ENCODE peak calls at places on chromosome 14, in seven cellular contexts. One of them, this sample, is unnamed.

GRCh38 chr14:105471823-105472495 is 2.7 kb upstream of the CRIP2 start:
- DNase-seq in HT1080: no peak
- DNase-seq in CD4-positive, alpha-beta memory T cell: no peak
- DNase-seq in AG10803: no peak
- DNase-seq in HAP-1: no peak
- DNase-seq in stimulated activated CD4-positive, alpha-beta T cell treated with anti-CD3 and anti-CD28 coated beads, Interleukin-2, amount 100 ng/mL, for 24 hours: no peak
- DNase-seq in neural crest cell: no peak
- DNase-seq in this sample: no peak

GRCh38 chr14:52862652-52863338 is 71.4 kb upstream of the GNPNAT1 start:
- DNase-seq in CD4-positive, alpha-beta memory T cell: no peak
- DNase-seq in AG10803: peak
- DNase-seq in stimulated activated CD4-positive, alpha-beta T cell treated with anti-CD3 and anti-CD28 coated beads, Interleukin-2, amount 100 ng/mL, for 24 hours: no peak
- DNase-seq in HAP-1: peak
- DNase-seq in neural crest cell: no peak
- DNase-seq in HT1080: no peak
- DNase-seq in this sample: no peak

GRCh38 chr14:53391631-53392030 is 238.5 kb upstream of the DDHD1 start:
- DNase-seq in HAP-1: no peak
- DNase-seq in HT1080: peak
- DNase-seq in CD4-positive, alpha-beta memory T cell: no peak
- DNase-seq in stimulated activated CD4-positive, alpha-beta T cell treated with anti-CD3 and anti-CD28 coated beads, Interleukin-2, amount 100 ng/mL, for 24 hours: no peak
- DNase-seq in AG10803: peak
- DNase-seq in neural crest cell: no peak
- DNase-seq in this sample: peak

GRCh38 chr14:52402812-52403526 is 88.9 kb downstream of the PTGER2 start:
- DNase-seq in AG10803: peak
- DNase-seq in CD4-positive, alpha-beta memory T cell: no peak
- DNase-seq in HT1080: peak
- DNase-seq in HAP-1: no peak
- DNase-seq in stimulated activated CD4-positive, alpha-beta T cell treated with anti-CD3 and anti-CD28 coated beads, Interleukin-2, amount 100 ng/mL, for 24 hours: peak
- DNase-seq in neural crest cell: no peak
- DNase-seq in this sample: no peak

GRCh38 chr14:59407246-59407615 is 57.9 kb downstream of the GPR135 start:
- DNase-seq in neural crest cell: no peak
- DNase-seq in HAP-1: no peak
- DNase-seq in stimulated activated CD4-positive, alpha-beta T cell treated with anti-CD3 and anti-CD28 coated beads, Interleukin-2, amount 100 ng/mL, for 24 hours: no peak
- DNase-seq in AG10803: peak
- DNase-seq in HT1080: peak
- DNase-seq in CD4-positive, alpha-beta memory T cell: no peak
- DNase-seq in this sample: peak

GRCh38 chr14:59918824-59919581 is 941 bp upstream of the LRRC9 start:
- DNase-seq in HAP-1: peak
- DNase-seq in CD4-positive, alpha-beta memory T cell: no peak
- DNase-seq in HT1080: no peak
- DNase-seq in stimulated activated CD4-positive, alpha-beta T cell treated with anti-CD3 and anti-CD28 coated beads, Interleukin-2, amount 100 ng/mL, for 24 hours: no peak
- DNase-seq in neural crest cell: no peak
- DNase-seq in AG10803: peak
- DNase-seq in this sample: no peak

GRCh38 chr14:54572316-54572715 is 5.4 kb downstream of the SAMD4A start:
- DNase-seq in AG10803: no peak
- DNase-seq in HAP-1: peak
- DNase-seq in stimulated activated CD4-positive, alpha-beta T cell treated with anti-CD3 and anti-CD28 coated beads, Interleukin-2, amount 100 ng/mL, for 24 hours: no peak
- DNase-seq in HT1080: peak
- DNase-seq in neural crest cell: no peak
- DNase-seq in CD4-positive, alpha-beta memory T cell: no peak
- DNase-seq in this sample: no peak

GRCh38 chr14:65167072-65167645 is 64.8 kb upstream of the MAX start:
- DNase-seq in AG10803: no peak
- DNase-seq in CD4-positive, alpha-beta memory T cell: no peak
- DNase-seq in HT1080: no peak
- DNase-seq in neural crest cell: no peak
- DNase-seq in stimulated activated CD4-positive, alpha-beta T cell treated with anti-CD3 and anti-CD28 coated beads, Interleukin-2, amount 100 ng/mL, for 24 hours: peak
- DNase-seq in HAP-1: no peak
- DNase-seq in this sample: no peak

GRCh38 chr14:64410084-64410774 is 22.1 kb downstream of the MTHFD1 start:
- DNase-seq in CD4-positive, alpha-beta memory T cell: no peak
- DNase-seq in stimulated activated CD4-positive, alpha-beta T cell treated with anti-CD3 and anti-CD28 coated beads, Interleukin-2, amount 100 ng/mL, for 24 hours: no peak
- DNase-seq in neural crest cell: no peak
- DNase-seq in HT1080: peak
- DNase-seq in AG10803: peak
- DNase-seq in HAP-1: peak
- DNase-seq in this sample: peak

GRCh38 chr14:70698288-70698687 is 56.6 kb downstream of the TTC9 start:
- DNase-seq in HAP-1: no peak
- DNase-seq in HT1080: peak
- DNase-seq in stimulated activated CD4-positive, alpha-beta T cell treated with anti-CD3 and anti-CD28 coated beads, Interleukin-2, amount 100 ng/mL, for 24 hours: no peak
- DNase-seq in CD4-positive, alpha-beta memory T cell: no peak
- DNase-seq in AG10803: peak
- DNase-seq in neural crest cell: no peak
- DNase-seq in this sample: no peak

GRCh38 chr14:58947816-58948440 is 240.5 kb upstream of the DAAM1 start:
- DNase-seq in AG10803: no peak
- DNase-seq in CD4-positive, alpha-beta memory T cell: no peak
- DNase-seq in HT1080: no peak
- DNase-seq in neural crest cell: peak
- DNase-seq in HAP-1: no peak
- DNase-seq in stimulated activated CD4-positive, alpha-beta T cell treated with anti-CD3 and anti-CD28 coated beads, Interleukin-2, amount 100 ng/mL, for 24 hours: no peak
- DNase-seq in this sample: no peak

GRCh38 chr14:59997496-59997895 is 77.6 kb downstream of the LRRC9 start:
- DNase-seq in AG10803: peak
- DNase-seq in stimulated activated CD4-positive, alpha-beta T cell treated with anti-CD3 and anti-CD28 coated beads, Interleukin-2, amount 100 ng/mL, for 24 hours: no peak
- DNase-seq in HT1080: no peak
- DNase-seq in neural crest cell: no peak
- DNase-seq in HAP-1: no peak
- DNase-seq in CD4-positive, alpha-beta memory T cell: no peak
- DNase-seq in this sample: peak

GRCh38 chr14:68965261-68965761 is 13.8 kb downstream of the ACTN1 start:
- DNase-seq in neural crest cell: no peak
- DNase-seq in HAP-1: no peak
- DNase-seq in stimulated activated CD4-positive, alpha-beta T cell treated with anti-CD3 and anti-CD28 coated beads, Interleukin-2, amount 100 ng/mL, for 24 hours: no peak
- DNase-seq in HT1080: no peak
- DNase-seq in AG10803: no peak
- DNase-seq in CD4-positive, alpha-beta memory T cell: no peak
- DNase-seq in this sample: no peak

GRCh38 chr14:54662491-54663116 is 95.7 kb downstream of the SAMD4A start:
- DNase-seq in HT1080: no peak
- DNase-seq in HAP-1: no peak
- DNase-seq in neural crest cell: no peak
- DNase-seq in stimulated activated CD4-positive, alpha-beta T cell treated with anti-CD3 and anti-CD28 coated beads, Interleukin-2, amount 100 ng/mL, for 24 hours: no peak
- DNase-seq in CD4-positive, alpha-beta memory T cell: no peak
- DNase-seq in AG10803: no peak
- DNase-seq in this sample: no peak

GRCh38 chr14:104392396-104393198 is 187.0 kb upstream of the C14orf180 start:
- DNase-seq in AG10803: no peak
- DNase-seq in stimulated activated CD4-positive, alpha-beta T cell treated with anti-CD3 and anti-CD28 coated beads, Interleukin-2, amount 100 ng/mL, for 24 hours: peak
- DNase-seq in HAP-1: no peak
- DNase-seq in neural crest cell: no peak
- DNase-seq in CD4-positive, alpha-beta memory T cell: no peak
- DNase-seq in HT1080: no peak
- DNase-seq in this sample: no peak

GRCh38 chr14:101583006-101583708 is 21.9 kb downstream of the DIO3 start:
- DNase-seq in stimulated activated CD4-positive, alpha-beta T cell treated with anti-CD3 and anti-CD28 coated beads, Interleukin-2, amount 100 ng/mL, for 24 hours: no peak
- DNase-seq in HAP-1: no peak
- DNase-seq in HT1080: no peak
- DNase-seq in AG10803: no peak
- DNase-seq in neural crest cell: no peak
- DNase-seq in CD4-positive, alpha-beta memory T cell: no peak
- DNase-seq in this sample: no peak

GRCh38 chr14:63938198-63939005 is 85.6 kb downstream of the SYNE2 start:
- DNase-seq in HT1080: no peak
- DNase-seq in CD4-positive, alpha-beta memory T cell: no peak
- DNase-seq in stimulated activated CD4-positive, alpha-beta T cell treated with anti-CD3 and anti-CD28 coated beads, Interleukin-2, amount 100 ng/mL, for 24 hours: no peak
- DNase-seq in AG10803: no peak
- DNase-seq in HAP-1: no peak
- DNase-seq in neural crest cell: no peak
- DNase-seq in this sample: peak

GRCh38 chr14:96274122-96274910 is 18.3 kb downstream of the BDKRB1 start:
- DNase-seq in stimulated activated CD4-positive, alpha-beta T cell treated with anti-CD3 and anti-CD28 coated beads, Interleukin-2, amount 100 ng/mL, for 24 hours: no peak
- DNase-seq in CD4-positive, alpha-beta memory T cell: no peak
- DNase-seq in AG10803: peak
- DNase-seq in neural crest cell: no peak
- DNase-seq in HAP-1: no peak
- DNase-seq in HT1080: no peak
- DNase-seq in this sample: no peak

GRCh38 chr14:72492196-72492595 is 401.7 kb downstream of the DPF3 start:
- DNase-seq in neural crest cell: no peak
- DNase-seq in stimulated activated CD4-positive, alpha-beta T cell treated with anti-CD3 and anti-CD28 coated beads, Interleukin-2, amount 100 ng/mL, for 24 hours: no peak
- DNase-seq in AG10803: no peak
- DNase-seq in CD4-positive, alpha-beta memory T cell: no peak
- DNase-seq in HT1080: no peak
- DNase-seq in HAP-1: no peak
- DNase-seq in this sample: no peak

GRCh38 chr14:102573591-102574046 is 18.8 kb upstream of the RCOR1 start:
- DNase-seq in AG10803: no peak
- DNase-seq in HT1080: no peak
- DNase-seq in stimulated activated CD4-positive, alpha-beta T cell treated with anti-CD3 and anti-CD28 coated beads, Interleukin-2, amount 100 ng/mL, for 24 hours: no peak
- DNase-seq in HAP-1: no peak
- DNase-seq in neural crest cell: no peak
- DNase-seq in CD4-positive, alpha-beta memory T cell: no peak
- DNase-seq in this sample: no peak

GRCh38 chr14:96088131-96088880 is 49.1 kb downstream of the C14orf132 start:
- DNase-seq in stimulated activated CD4-positive, alpha-beta T cell treated with anti-CD3 and anti-CD28 coated beads, Interleukin-2, amount 100 ng/mL, for 24 hours: no peak
- DNase-seq in CD4-positive, alpha-beta memory T cell: no peak
- DNase-seq in AG10803: no peak
- DNase-seq in HAP-1: no peak
- DNase-seq in neural crest cell: no peak
- DNase-seq in HT1080: no peak
- DNase-seq in this sample: no peak

GRCh38 chr14:96104469-96105057 is 65.4 kb downstream of the C14orf132 start:
- DNase-seq in CD4-positive, alpha-beta memory T cell: no peak
- DNase-seq in HAP-1: no peak
- DNase-seq in stimulated activated CD4-positive, alpha-beta T cell treated with anti-CD3 and anti-CD28 coated beads, Interleukin-2, amount 100 ng/mL, for 24 hours: no peak
- DNase-seq in neural crest cell: no peak
- DNase-seq in HT1080: peak
- DNase-seq in AG10803: peak
- DNase-seq in this sample: peak

GRCh38 chr14:49586673-49587460 is 687 bp upstream of the RPS29 start:
- DNase-seq in stimulated activated CD4-positive, alpha-beta T cell treated with anti-CD3 and anti-CD28 coated beads, Interleukin-2, amount 100 ng/mL, for 24 hours: peak
- DNase-seq in CD4-positive, alpha-beta memory T cell: peak
- DNase-seq in AG10803: peak
- DNase-seq in neural crest cell: peak
- DNase-seq in HT1080: peak
- DNase-seq in HAP-1: peak
- DNase-seq in this sample: peak

GRCh38 chr14:26427059-26427458 is 170.8 kb downstream of the NOVA1 start:
- DNase-seq in stimulated activated CD4-positive, alpha-beta T cell treated with anti-CD3 and anti-CD28 coated beads, Interleukin-2, amount 100 ng/mL, for 24 hours: no peak
- DNase-seq in AG10803: peak
- DNase-seq in CD4-positive, alpha-beta memory T cell: no peak
- DNase-seq in HT1080: peak
- DNase-seq in neural crest cell: no peak
- DNase-seq in HAP-1: no peak
- DNase-seq in this sample: no peak

GRCh38 chr14:61543946-61544345 is 151.4 kb upstream of the HIF1A start:
- DNase-seq in HAP-1: no peak
- DNase-seq in AG10803: no peak
- DNase-seq in HT1080: no peak
- DNase-seq in stimulated activated CD4-positive, alpha-beta T cell treated with anti-CD3 and anti-CD28 coated beads, Interleukin-2, amount 100 ng/mL, for 24 hours: no peak
- DNase-seq in neural crest cell: no peak
- DNase-seq in CD4-positive, alpha-beta memory T cell: no peak
- DNase-seq in this sample: no peak

GRCh38 chr14:59455411-59455810 is 9.8 kb downstream of the GPR135 start:
- DNase-seq in AG10803: peak
- DNase-seq in HT1080: no peak
- DNase-seq in stimulated activated CD4-positive, alpha-beta T cell treated with anti-CD3 and anti-CD28 coated beads, Interleukin-2, amount 100 ng/mL, for 24 hours: no peak
- DNase-seq in HAP-1: no peak
- DNase-seq in CD4-positive, alpha-beta memory T cell: no peak
- DNase-seq in neural crest cell: no peak
- DNase-seq in this sample: no peak

This sample was measured in foreskin keratinocyte.